ENCODE peak calls at places on chromosomes 16 and 17, in four cellular contexts. One of them, this sample, is unnamed.

GRCh38 chr16:1706386-1707192 is 594 bp downstream of the MAPK8IP3 start:
- DNase-seq in mammary epithelial cell: no peak
- DNase-seq in stomach: no peak
- DNase-seq in stimulated activated CD8-positive, alpha-beta memory T cell treated with anti-CD3 and anti-CD28 coated beads, Interleukin-15, amount 100 ng/mL, for 48 hours: no peak
- DNase-seq in this sample: no peak

GRCh38 chr17:68053237-68054030 is 17.9 kb downstream of the KPNA2 start:
- DNase-seq in stimulated activated CD8-positive, alpha-beta memory T cell treated with anti-CD3 and anti-CD28 coated beads, Interleukin-15, amount 100 ng/mL, for 48 hours: no peak
- DNase-seq in mammary epithelial cell: no peak
- DNase-seq in stomach: no peak
- DNase-seq in this sample: peak

GRCh38 chr16:87461466-87461975 is 31.3 kb downstream of the ZCCHC14 start:
- DNase-seq in mammary epithelial cell: peak
- DNase-seq in stimulated activated CD8-positive, alpha-beta memory T cell treated with anti-CD3 and anti-CD28 coated beads, Interleukin-15, amount 100 ng/mL, for 48 hours: no peak
- DNase-seq in stomach: peak
- DNase-seq in this sample: peak

GRCh38 chr16:15856901-15857778 is at the start of gene MYH11:
- DNase-seq in stomach: no peak
- DNase-seq in mammary epithelial cell: peak
- DNase-seq in stimulated activated CD8-positive, alpha-beta memory T cell treated with anti-CD3 and anti-CD28 coated beads, Interleukin-15, amount 100 ng/mL, for 48 hours: no peak
- DNase-seq in this sample: no peak

GRCh38 chr16:67844441-67844840 is 2.3 kb upstream of the NUTF2 start:
- DNase-seq in mammary epithelial cell: peak
- DNase-seq in stimulated activated CD8-positive, alpha-beta memory T cell treated with anti-CD3 and anti-CD28 coated beads, Interleukin-15, amount 100 ng/mL, for 48 hours: no peak
- DNase-seq in stomach: no peak
- DNase-seq in this sample: no peak

GRCh38 chr17:17206149-17206912 is at the start of gene PLD6:
- DNase-seq in stimulated activated CD8-positive, alpha-beta memory T cell treated with anti-CD3 and anti-CD28 coated beads, Interleukin-15, amount 100 ng/mL, for 48 hours: peak
- DNase-seq in stomach: peak
- DNase-seq in mammary epithelial cell: peak
- DNase-seq in this sample: peak

GRCh38 chr16:23013484-23013883 is 135.8 kb downstream of the USP31 start:
- DNase-seq in mammary epithelial cell: no peak
- DNase-seq in stimulated activated CD8-positive, alpha-beta memory T cell treated with anti-CD3 and anti-CD28 coated beads, Interleukin-15, amount 100 ng/mL, for 48 hours: no peak
- DNase-seq in stomach: no peak
- DNase-seq in this sample: no peak

GRCh38 chr16:74896389-74897370 is 88.2 kb downstream of the WDR59 start:
- DNase-seq in stomach: no peak
- DNase-seq in mammary epithelial cell: peak
- DNase-seq in stimulated activated CD8-positive, alpha-beta memory T cell treated with anti-CD3 and anti-CD28 coated beads, Interleukin-15, amount 100 ng/mL, for 48 hours: no peak
- DNase-seq in this sample: no peak

GRCh38 chr17:82302991-82303943 is 14.1 kb downstream of the CD7 start:
- DNase-seq in stomach: no peak
- DNase-seq in mammary epithelial cell: no peak
- DNase-seq in stimulated activated CD8-positive, alpha-beta memory T cell treated with anti-CD3 and anti-CD28 coated beads, Interleukin-15, amount 100 ng/mL, for 48 hours: no peak
- DNase-seq in this sample: no peak

GRCh38 chr16:59697236-59697635 is 963.1 kb upstream of the GOT2 start:
- DNase-seq in mammary epithelial cell: peak
- DNase-seq in stimulated activated CD8-positive, alpha-beta memory T cell treated with anti-CD3 and anti-CD28 coated beads, Interleukin-15, amount 100 ng/mL, for 48 hours: no peak
- DNase-seq in stomach: no peak
- DNase-seq in this sample: no peak

GRCh38 chr16:27067138-27067537 is 411 bp downstream of the C16orf82 start:
- DNase-seq in mammary epithelial cell: no peak
- DNase-seq in stomach: no peak
- DNase-seq in stimulated activated CD8-positive, alpha-beta memory T cell treated with anti-CD3 and anti-CD28 coated beads, Interleukin-15, amount 100 ng/mL, for 48 hours: no peak
- DNase-seq in this sample: no peak

GRCh38 chr16:88331989-88332920 is 50.5 kb upstream of the ZNF469 start:
- DNase-seq in stimulated activated CD8-positive, alpha-beta memory T cell treated with anti-CD3 and anti-CD28 coated beads, Interleukin-15, amount 100 ng/mL, for 48 hours: no peak
- DNase-seq in stomach: peak
- DNase-seq in mammary epithelial cell: peak
- DNase-seq in this sample: no peak

GRCh38 chr17:80694992-80695912 is 150.6 kb downstream of the RPTOR start:
- DNase-seq in mammary epithelial cell: no peak
- DNase-seq in stomach: no peak
- DNase-seq in stimulated activated CD8-positive, alpha-beta memory T cell treated with anti-CD3 and anti-CD28 coated beads, Interleukin-15, amount 100 ng/mL, for 48 hours: no peak
- DNase-seq in this sample: no peak

GRCh38 chr16:15933781-15934180 is 15.6 kb upstream of the ABCC1 start:
- DNase-seq in stimulated activated CD8-positive, alpha-beta memory T cell treated with anti-CD3 and anti-CD28 coated beads, Interleukin-15, amount 100 ng/mL, for 48 hours: no peak
- DNase-seq in stomach: no peak
- DNase-seq in mammary epithelial cell: no peak
- DNase-seq in this sample: no peak

GRCh38 chr16:69286941-69287713 is 24.0 kb upstream of the VPS4A start:
- DNase-seq in stomach: no peak
- DNase-seq in stimulated activated CD8-positive, alpha-beta memory T cell treated with anti-CD3 and anti-CD28 coated beads, Interleukin-15, amount 100 ng/mL, for 48 hours: peak
- DNase-seq in mammary epithelial cell: peak
- DNase-seq in this sample: peak

GRCh38 chr16:1810536-1810935 is 16.1 kb downstream of the HAGH start:
- DNase-seq in stimulated activated CD8-positive, alpha-beta memory T cell treated with anti-CD3 and anti-CD28 coated beads, Interleukin-15, amount 100 ng/mL, for 48 hours: no peak
- DNase-seq in stomach: no peak
- DNase-seq in mammary epithelial cell: no peak
- DNase-seq in this sample: no peak

GRCh38 chr16:12436201-12436657 is 367.5 kb downstream of the CPPED1 start:
- DNase-seq in stomach: no peak
- DNase-seq in stimulated activated CD8-positive, alpha-beta memory T cell treated with anti-CD3 and anti-CD28 coated beads, Interleukin-15, amount 100 ng/mL, for 48 hours: no peak
- DNase-seq in mammary epithelial cell: no peak
- DNase-seq in this sample: no peak

GRCh38 chr16:48583075-48584065 is 26.6 kb downstream of the N4BP1 start:
- DNase-seq in mammary epithelial cell: no peak
- DNase-seq in stimulated activated CD8-positive, alpha-beta memory T cell treated with anti-CD3 and anti-CD28 coated beads, Interleukin-15, amount 100 ng/mL, for 48 hours: no peak
- DNase-seq in stomach: no peak
- DNase-seq in this sample: no peak

GRCh38 chr16:8703693-8704092 is 29.3 kb downstream of the ABAT start:
- DNase-seq in mammary epithelial cell: no peak
- DNase-seq in stomach: no peak
- DNase-seq in stimulated activated CD8-positive, alpha-beta memory T cell treated with anti-CD3 and anti-CD28 coated beads, Interleukin-15, amount 100 ng/mL, for 48 hours: no peak
- DNase-seq in this sample: no peak